ENCODE peak calls at places on chromosomes 7 and 10, in five cellular contexts. U, O, N, W and A are unnamed samples.

GRCh38 chr7:141839256-141839655 is 2.0 kb downstream of the PRSS37 start:
- DNase-seq in U (no peak), O (no peak), N (no peak), W (no peak), A (no peak)

GRCh38 chr10:4512557-4513286 is 313.3 kb upstream of the AKR1E2 start:
- DNase-seq in U (peak; percentile 56), O (no peak), N (peak; percentile 73), W (no peak), A (no peak)

GRCh38 chr7:1454471-1455065 is 4.7 kb downstream of the MICALL2 start:
- DNase-seq in U (no peak), O (no peak), N (no peak), W (no peak), A (no peak)

GRCh38 chr7:929311-929711 is 25.2 kb downstream of the ADAP1 start:
- DNase-seq in U (no peak), O (peak; percentile 27), N (peak; percentile 57), W (peak; percentile 61), A (no peak)

GRCh38 chr7:47513741-47514241 is 68.1 kb downstream of the TNS3 start:
- DNase-seq in U (peak; percentile 21), O (no peak), N (peak; percentile 80), W (peak; percentile 68), A (no peak)

GRCh38 chr10:79415736-79416577 is 29.5 kb downstream of the ZCCHC24 start:
- DNase-seq in U (no peak), O (peak; percentile 36), N (peak; percentile 56), W (peak; percentile 56), A (no peak)

GRCh38 chr10:32961892-32962369 is 3.9 kb upstream of the ITGB1 start:
- DNase-seq in U (no peak), O (no peak), N (no peak), W (no peak), A (no peak)

GRCh38 chr7:68288099-68288498 is 1291.5 kb downstream of the TYW1 start:
- DNase-seq in U (no peak), O (no peak), N (no peak), W (no peak), A (no peak)

GRCh38 chr7:16564909-16565426 is 38.3 kb downstream of the LRRC72 start:
- DNase-seq in U (peak; percentile 57), O (no peak), N (no peak), W (no peak), A (no peak)

GRCh38 chr7:132154695-132155471 is 421.4 kb downstream of the PLXNA4 start:
- DNase-seq in U (no peak), O (no peak), N (no peak), W (no peak), A (no peak)

GRCh38 chr10:16381083-16381482 is 55.7 kb upstream of the PTER start:
- DNase-seq in U (peak; percentile 33), O (no peak), N (no peak), W (no peak), A (no peak)

GRCh38 chr10:46524471-46525176 is 31.8 kb downstream of the GPRIN2 start:
- DNase-seq in U (no peak), O (peak; percentile 49), N (peak; percentile 61), W (peak; percentile 78), A (no peak)

GRCh38 chr7:43530553-43531410 is 52.1 kb upstream of the STK17A start:
- DNase-seq in U (peak; percentile 29), O (no peak), N (no peak), W (no peak), A (no peak)

GRCh38 chr10:49649294-49649693 is 30.2 kb upstream of the C10orf53 start:
- DNase-seq in U (no peak), O (no peak), N (no peak), W (no peak), A (no peak)

GRCh38 chr10:95459446-95459845 is 101.7 kb downstream of the SORBS1 start:
- DNase-seq in U (no peak), O (no peak), N (no peak), W (no peak), A (no peak)

GRCh38 chr7:150966002-150966401 is 12.1 kb downstream of the KCNH2 start:
- DNase-seq in U (no peak), O (no peak), N (no peak), W (no peak), A (no peak)

GRCh38 chr10:29634105-29634504 is 666 bp downstream of the SVIL start:
- DNase-seq in U (no peak), O (no peak), N (no peak), W (no peak), A (no peak)
- H3K4me3 ChIP-seq in U (no peak overlapping the region), O (peak overlapping the region; percentile 30), N (peak overlapping the region; percentile 40), W (no peak overlapping the region), A (no peak overlapping the region)

GRCh38 chr7:99403764-99404163 is 4.6 kb downstream of the PDAP1 start:
- DNase-seq in U (no peak), O (no peak), N (no peak), W (no peak), A (no peak)
- H3K27ac ChIP-seq in U (no peak overlapping the region), O (peak overlapping the region; percentile 3), N (no peak overlapping the region), W (peak overlapping the region; percentile 59), A (no peak overlapping the region)

DNA sequence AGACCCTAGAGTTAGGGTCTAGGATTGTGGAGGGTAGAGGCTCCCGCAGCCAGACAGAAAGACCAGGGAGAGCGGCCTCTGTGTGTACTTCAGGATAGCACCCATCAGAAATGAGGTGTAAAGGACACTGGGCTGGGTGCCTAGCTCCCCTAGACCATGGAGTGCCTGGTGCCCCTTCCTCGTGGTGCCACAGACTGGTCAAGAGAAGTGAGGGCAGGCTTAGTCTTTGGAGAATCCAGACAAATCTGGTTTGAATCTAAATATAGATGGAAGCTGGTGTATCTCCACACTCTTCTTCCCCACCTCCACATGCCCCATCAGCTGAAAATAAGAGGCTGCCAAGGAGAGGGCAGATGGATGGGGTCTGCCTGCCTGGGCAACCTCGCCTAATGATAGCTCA is 37.4 kb downstream of the PNLIPRP2 start:
- DNase-seq in U (no peak), O (no peak), N (no peak), W (no peak), A (no peak)
- H3K27me3 ChIP-seq in U (no peaks in the 10 kb centered on the region), O (peaks cover 4% of the 10 kb centered on the region), N (no peaks in the 10 kb centered on the region), W (no peaks in the 10 kb centered on the region), A (no peaks in the 10 kb centered on the region)

GRCh38 chr7:125098377-125098970 is 168.8 kb upstream of the POT1 start:
- DNase-seq in U (no peak), O (no peak), N (no peak), W (no peak), A (no peak)
- H3K4me3 ChIP-seq in U (no peak overlapping the region), O (no peak overlapping the region), N (no peak overlapping the region), W (no peak overlapping the region), A (no peak overlapping the region)

GRCh38 chr10:21314906-21315305 is 210.6 kb downstream of the SKIDA1 start:
- DNase-seq in U (no peak), O (no peak), N (no peak), W (no peak), A (no peak)
- H3K27ac ChIP-seq in U (no peak overlapping the region), O (peak overlapping the region; percentile 57), N (peak overlapping the region; percentile 49), W (peak overlapping the region; percentile 54), A (no peak overlapping the region)

GRCh38 chr10:132881186-132881920 is 61.0 kb downstream of the CFAP46 start:
- DNase-seq in U (no peak), O (peak; percentile 47), N (peak; percentile 47), W (peak; percentile 61), A (no peak)
- H3K27me3 ChIP-seq in U (no peaks in the 10 kb centered on the region), O (peaks cover 58% of the 10 kb centered on the region), N (peaks cover 5% of the 10 kb centered on the region), W (peaks cover 10% of the 10 kb centered on the region), A (no peaks in the 10 kb centered on the region)